ENCODE peak calls at places on chromosomes 13 and 19, in six cellular contexts. One of them, this sample, is unnamed.

GRCh38 chr19:47573076-47574026 is at the start of gene ZNF541:
- DNase-seq in H1: no peak
- DNase-seq in trophoblast cell: peak
- DNase-seq in IMR-90: peak
- DNase-seq in mesenchymal stem cell: no peak
- DNase-seq in neuronal stem cell: no peak
- DNase-seq in this sample: no peak

GRCh38 chr13:72864142-72865035 is 82.5 kb downstream of the PIBF1 start:
- DNase-seq in IMR-90: peak
- DNase-seq in mesenchymal stem cell: peak
- DNase-seq in neuronal stem cell: no peak
- DNase-seq in H1: no peak
- DNase-seq in trophoblast cell: no peak
- DNase-seq in this sample: no peak

GRCh38 chr13:50485979-50486935 is 357.2 kb downstream of the DLEU7 start:
- DNase-seq in H1: no peak
- DNase-seq in IMR-90: peak
- DNase-seq in mesenchymal stem cell: no peak
- DNase-seq in trophoblast cell: no peak
- DNase-seq in neuronal stem cell: no peak
- DNase-seq in this sample: no peak

GRCh38 chr19:46975918-46976782 is 43.5 kb upstream of the NPAS1 start:
- DNase-seq in trophoblast cell: peak
- DNase-seq in mesenchymal stem cell: peak
- DNase-seq in neuronal stem cell: peak
- DNase-seq in H1: peak
- DNase-seq in IMR-90: peak
- DNase-seq in this sample: peak

GRCh38 chr13:41039746-41040145 is 20.6 kb upstream of the ELF1 start:
- DNase-seq in H1: no peak
- DNase-seq in mesenchymal stem cell: no peak
- DNase-seq in IMR-90: no peak
- DNase-seq in neuronal stem cell: no peak
- DNase-seq in trophoblast cell: no peak
- DNase-seq in this sample: no peak

GRCh38 chr19:18503971-18504885 is 17.6 kb downstream of the ELL start:
- DNase-seq in neuronal stem cell: no peak
- DNase-seq in IMR-90: no peak
- DNase-seq in H1: no peak
- DNase-seq in mesenchymal stem cell: no peak
- DNase-seq in trophoblast cell: no peak
- DNase-seq in this sample: no peak

GRCh38 chr13:86563308-86563707 is 764.1 kb upstream of the SLITRK6 start:
- DNase-seq in H1: no peak
- DNase-seq in neuronal stem cell: no peak
- DNase-seq in IMR-90: peak
- DNase-seq in mesenchymal stem cell: peak
- DNase-seq in trophoblast cell: no peak
- DNase-seq in this sample: no peak

GRCh38 chr19:53517114-53517741 is 20.7 kb upstream of the ZNF331 start:
- DNase-seq in H1: no peak
- DNase-seq in IMR-90: no peak
- DNase-seq in trophoblast cell: no peak
- DNase-seq in neuronal stem cell: no peak
- DNase-seq in mesenchymal stem cell: no peak
- DNase-seq in this sample: no peak

GRCh38 chr13:95723428-95723827 is 46.5 kb downstream of the DNAJC3 start:
- DNase-seq in IMR-90: no peak
- DNase-seq in neuronal stem cell: no peak
- DNase-seq in mesenchymal stem cell: no peak
- DNase-seq in H1: no peak
- DNase-seq in trophoblast cell: no peak
- DNase-seq in this sample: no peak

GRCh38 chr13:102799544-102800144 is 725 bp downstream of the BIVM start:
- DNase-seq in neuronal stem cell: peak
- DNase-seq in mesenchymal stem cell: peak
- DNase-seq in trophoblast cell: no peak
- DNase-seq in IMR-90: peak
- DNase-seq in H1: no peak
- DNase-seq in this sample: peak

GRCh38 chr19:8335343-8336071 is 7.6 kb downstream of the KANK3 start:
- DNase-seq in neuronal stem cell: no peak
- DNase-seq in IMR-90: no peak
- DNase-seq in trophoblast cell: no peak
- DNase-seq in H1: peak
- DNase-seq in mesenchymal stem cell: no peak
- DNase-seq in this sample: peak

GRCh38 chr13:47033216-47033615 is 136.4 kb upstream of the HTR2A start:
- DNase-seq in H1: no peak
- DNase-seq in neuronal stem cell: no peak
- DNase-seq in IMR-90: peak
- DNase-seq in mesenchymal stem cell: peak
- DNase-seq in trophoblast cell: peak
- DNase-seq in this sample: no peak

GRCh38 chr19:543912-544608 is at the start of gene GZMM:
- DNase-seq in neuronal stem cell: no peak
- DNase-seq in mesenchymal stem cell: no peak
- DNase-seq in H1: no peak
- DNase-seq in trophoblast cell: no peak
- DNase-seq in IMR-90: no peak
- DNase-seq in this sample: peak

GRCh38 chr13:41463823-41464602 is 6.7 kb downstream of the RGCC start:
- DNase-seq in trophoblast cell: no peak
- DNase-seq in neuronal stem cell: no peak
- DNase-seq in H1: no peak
- DNase-seq in mesenchymal stem cell: no peak
- DNase-seq in IMR-90: no peak
- DNase-seq in this sample: no peak

DNA sequence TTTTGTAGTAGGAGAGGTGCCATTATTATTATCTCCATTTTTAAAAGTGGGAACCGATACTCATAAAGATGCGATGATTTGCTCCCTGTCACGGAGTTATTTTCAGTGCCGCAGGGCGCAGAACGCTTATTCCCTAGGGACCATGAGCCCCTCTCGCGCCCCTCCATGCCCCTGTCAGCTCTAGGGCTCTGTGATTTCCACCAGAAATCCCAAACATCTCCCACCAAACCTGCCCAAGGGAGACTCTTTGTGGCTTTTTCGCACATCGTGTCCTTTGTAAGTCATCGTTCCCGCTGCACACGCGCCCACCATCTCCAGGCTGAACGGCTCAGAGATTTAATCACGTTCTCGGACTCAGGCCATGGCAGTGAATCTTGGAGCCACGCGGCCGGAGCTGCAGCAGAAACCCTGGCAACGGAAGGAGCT is 105.1 kb downstream of the DNAJC15 start:
- DNase-seq in mesenchymal stem cell: no peak
- DNase-seq in IMR-90: no peak
- DNase-seq in trophoblast cell: no peak
- DNase-seq in H1: no peak
- DNase-seq in neuronal stem cell: no peak
- DNase-seq in this sample: no peak
- H3K18ac ChIP-seq in mesenchymal stem cell: no peak
- H3K18ac ChIP-seq in IMR-90: no peak
- H3K18ac ChIP-seq in trophoblast cell: peak
- H3K18ac ChIP-seq in H1: no peak
- H3K18ac ChIP-seq in neuronal stem cell: peak
- H3K18ac ChIP-seq in this sample: no peak

GRCh38 chr19:50636317-50637085 is 3.2 kb downstream of the SYT3 start:
- DNase-seq in H1: no peak
- DNase-seq in trophoblast cell: no peak
- DNase-seq in neuronal stem cell: no peak
- DNase-seq in mesenchymal stem cell: no peak
- DNase-seq in IMR-90: no peak
- DNase-seq in this sample: no peak
- H3K14ac ChIP-seq in H1: no peak
- H3K14ac ChIP-seq in trophoblast cell: no peak
- H3K14ac ChIP-seq in neuronal stem cell: no peak
- H3K14ac ChIP-seq in mesenchymal stem cell: no peak
- H3K14ac ChIP-seq in IMR-90: no peak
- H3K14ac ChIP-seq in this sample: no peak

GRCh38 chr13:81394605-81395004 is 1053.7 kb upstream of the SPRY2 start:
- DNase-seq in neuronal stem cell: no peak
- DNase-seq in mesenchymal stem cell: no peak
- DNase-seq in IMR-90: no peak
- DNase-seq in trophoblast cell: no peak
- DNase-seq in H1: no peak
- DNase-seq in this sample: no peak
- H3K18ac ChIP-seq in neuronal stem cell: no peak
- H3K18ac ChIP-seq in mesenchymal stem cell: no peak
- H3K18ac ChIP-seq in IMR-90: no peak
- H3K18ac ChIP-seq in trophoblast cell: no peak
- H3K18ac ChIP-seq in H1: no peak
- H3K18ac ChIP-seq in this sample: no peak

GRCh38 chr13:18993884-18994660 is 187.6 kb downstream of the TUBA3C start:
- DNase-seq in H1: no peak
- DNase-seq in IMR-90: no peak
- DNase-seq in trophoblast cell: no peak
- DNase-seq in mesenchymal stem cell: no peak
- DNase-seq in neuronal stem cell: no peak
- DNase-seq in this sample: no peak

GRCh38 chr13:18996221-18996620 is 185.4 kb downstream of the TUBA3C start:
- DNase-seq in mesenchymal stem cell: no peak
- DNase-seq in neuronal stem cell: no peak
- DNase-seq in IMR-90: no peak
- DNase-seq in H1: no peak
- DNase-seq in trophoblast cell: no peak
- DNase-seq in this sample: no peak

GRCh38 chr13:18995259-18995873 is 186.3 kb downstream of the TUBA3C start:
- DNase-seq in neuronal stem cell: no peak
- DNase-seq in mesenchymal stem cell: no peak
- DNase-seq in IMR-90: no peak
- DNase-seq in H1: no peak
- DNase-seq in trophoblast cell: no peak
- DNase-seq in this sample: no peak

GRCh38 chr13:18991054-18991453 is 190.6 kb downstream of the TUBA3C start:
- DNase-seq in trophoblast cell: no peak
- DNase-seq in IMR-90: no peak
- DNase-seq in mesenchymal stem cell: no peak
- DNase-seq in H1: no peak
- DNase-seq in neuronal stem cell: no peak
- DNase-seq in this sample: no peak

GRCh38 chr13:18992791-18993190 is 188.8 kb downstream of the TUBA3C start:
- DNase-seq in mesenchymal stem cell: no peak
- DNase-seq in neuronal stem cell: no peak
- DNase-seq in IMR-90: no peak
- DNase-seq in trophoblast cell: no peak
- DNase-seq in H1: no peak
- DNase-seq in this sample: no peak
- H3K14ac ChIP-seq in mesenchymal stem cell: no peak
- H3K14ac ChIP-seq in neuronal stem cell: no peak
- H3K14ac ChIP-seq in IMR-90: no peak
- H3K14ac ChIP-seq in trophoblast cell: no peak
- H3K14ac ChIP-seq in H1: no peak
- H3K14ac ChIP-seq in this sample: no peak

DNA sequence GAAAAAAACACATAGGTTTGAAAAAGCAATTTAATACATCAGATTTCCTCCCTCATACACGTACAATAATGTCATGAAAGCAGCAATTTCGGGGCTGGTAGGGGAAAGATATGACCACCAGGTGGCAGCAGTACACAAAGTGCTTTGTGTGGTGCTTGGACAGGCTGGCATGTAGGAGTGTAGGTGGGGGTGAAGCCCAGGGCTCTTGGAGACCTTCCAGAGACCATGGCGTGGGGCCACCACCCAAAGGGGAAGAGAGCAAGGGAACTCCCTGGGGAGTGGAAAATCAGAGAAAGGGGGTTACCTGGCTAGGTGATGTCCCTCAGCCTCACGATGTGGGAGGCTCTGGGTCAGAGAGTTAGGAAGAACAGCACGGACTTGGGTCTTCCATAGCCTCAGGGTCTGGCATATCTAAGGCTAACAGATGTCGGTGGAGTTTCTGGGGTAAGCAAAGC is 11.8 kb upstream of the CCNA1 start:
- DNase-seq in IMR-90: peak
- DNase-seq in trophoblast cell: peak
- DNase-seq in H1: peak
- DNase-seq in mesenchymal stem cell: peak
- DNase-seq in neuronal stem cell: peak
- DNase-seq in this sample: peak
- H3K18ac ChIP-seq in IMR-90: no peak
- H3K18ac ChIP-seq in trophoblast cell: no peak
- H3K18ac ChIP-seq in H1: no peak
- H3K18ac ChIP-seq in mesenchymal stem cell: no peak
- H3K18ac ChIP-seq in neuronal stem cell: no peak
- H3K18ac ChIP-seq in this sample: no peak

DNA sequence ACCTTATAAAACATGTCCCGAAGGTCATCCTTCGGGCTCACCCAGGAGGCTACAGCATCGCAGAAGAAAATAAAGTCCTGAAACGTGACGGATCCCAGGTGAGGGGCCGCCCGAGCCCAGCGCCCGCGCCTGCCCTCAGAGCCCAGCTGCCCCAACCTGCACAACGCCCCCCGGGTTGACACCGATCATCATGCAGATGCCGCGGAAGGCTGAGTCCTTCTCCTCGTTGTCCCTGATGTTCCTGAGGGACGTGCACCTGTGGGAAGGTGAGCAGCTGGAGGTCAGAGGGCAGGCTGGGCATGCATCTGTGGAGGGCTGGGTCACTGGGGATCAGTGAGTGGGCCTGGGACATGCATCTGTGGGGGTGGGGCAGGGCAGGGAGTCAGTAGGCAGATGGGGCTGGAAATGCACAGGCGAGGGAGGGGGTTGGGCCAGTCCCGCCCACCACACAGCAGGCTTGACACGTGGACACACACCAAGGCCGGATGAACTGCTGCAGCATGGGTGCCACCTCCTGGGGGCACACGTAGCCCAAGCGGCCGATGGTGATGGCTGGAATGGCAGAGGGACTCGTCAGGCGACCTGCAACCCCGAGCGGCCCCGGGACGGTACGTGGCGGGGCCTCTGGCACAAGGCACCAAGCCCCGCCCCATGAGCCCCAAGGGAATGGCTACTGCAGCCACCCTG is 5.3 kb upstream of the FBXW9 start:
- DNase-seq in neuronal stem cell: no peak
- DNase-seq in IMR-90: no peak
- DNase-seq in mesenchymal stem cell: no peak
- DNase-seq in H1: no peak
- DNase-seq in trophoblast cell: no peak
- DNase-seq in this sample: no peak
- H3K14ac ChIP-seq in neuronal stem cell: no peak
- H3K14ac ChIP-seq in IMR-90: no peak
- H3K14ac ChIP-seq in mesenchymal stem cell: no peak
- H3K14ac ChIP-seq in H1: no peak
- H3K14ac ChIP-seq in trophoblast cell: no peak
- H3K14ac ChIP-seq in this sample: no peak